ENCODE peak calls at places on chromosomes 13 and 19, in five cellular contexts. One of them, this sample, is unnamed.

GRCh38 chr13:62168891-62169290 is 753.2 kb upstream of the PCDH20 start:
- DNase-seq in NCI-H1417: no peak
- DNase-seq in fibroblast of pulmonary artery: no peak
- DNase-seq in activated T-cell treated with anti-CD3 and anti-CD28 coated beads, Interleukin-2, amount 50 U/mL, for 48 hours: no peak
- DNase-seq in stimulated activated effector memory CD8-positive, alpha-beta T cell treated with anti-CD3 and anti-CD28 coated beads, Interleukin-12 subunit alpha, Interleukin-12 subunit beta, amount 100 ng/mL, for 72 hours: no peak
- DNase-seq in this sample: no peak

GRCh38 chr19:46014534-46014933 is 8.3 kb downstream of the PGLYRP1 start:
- DNase-seq in NCI-H1417: no peak
- DNase-seq in fibroblast of pulmonary artery: no peak
- DNase-seq in activated T-cell treated with anti-CD3 and anti-CD28 coated beads, Interleukin-2, amount 50 U/mL, for 48 hours: no peak
- DNase-seq in stimulated activated effector memory CD8-positive, alpha-beta T cell treated with anti-CD3 and anti-CD28 coated beads, Interleukin-12 subunit alpha, Interleukin-12 subunit beta, amount 100 ng/mL, for 72 hours: no peak
- DNase-seq in this sample: no peak

GRCh38 chr13:26977541-26977940 is 194.1 kb downstream of the USP12 start:
- DNase-seq in NCI-H1417: no peak
- DNase-seq in fibroblast of pulmonary artery: peak; percentile 36
- DNase-seq in activated T-cell treated with anti-CD3 and anti-CD28 coated beads, Interleukin-2, amount 50 U/mL, for 48 hours: no peak
- DNase-seq in stimulated activated effector memory CD8-positive, alpha-beta T cell treated with anti-CD3 and anti-CD28 coated beads, Interleukin-12 subunit alpha, Interleukin-12 subunit beta, amount 100 ng/mL, for 72 hours: no peak
- DNase-seq in this sample: peak; percentile 87

GRCh38 chr19:2451138-2451537 is 5.6 kb downstream of the LMNB2 start:
- DNase-seq in NCI-H1417: no peak
- DNase-seq in fibroblast of pulmonary artery: no peak
- DNase-seq in activated T-cell treated with anti-CD3 and anti-CD28 coated beads, Interleukin-2, amount 50 U/mL, for 48 hours: no peak
- DNase-seq in stimulated activated effector memory CD8-positive, alpha-beta T cell treated with anti-CD3 and anti-CD28 coated beads, Interleukin-12 subunit alpha, Interleukin-12 subunit beta, amount 100 ng/mL, for 72 hours: no peak
- DNase-seq in this sample: no peak

GRCh38 chr13:75687145-75687763 is 51.1 kb downstream of the LMO7 start:
- DNase-seq in NCI-H1417: no peak
- DNase-seq in fibroblast of pulmonary artery: peak; percentile 71
- DNase-seq in activated T-cell treated with anti-CD3 and anti-CD28 coated beads, Interleukin-2, amount 50 U/mL, for 48 hours: no peak
- DNase-seq in stimulated activated effector memory CD8-positive, alpha-beta T cell treated with anti-CD3 and anti-CD28 coated beads, Interleukin-12 subunit alpha, Interleukin-12 subunit beta, amount 100 ng/mL, for 72 hours: no peak
- DNase-seq in this sample: peak; percentile 72

GRCh38 chr19:13095934-13096890 is 6.4 kb downstream of the LYL1 start:
- DNase-seq in NCI-H1417: no peak
- DNase-seq in fibroblast of pulmonary artery: no peak
- DNase-seq in activated T-cell treated with anti-CD3 and anti-CD28 coated beads, Interleukin-2, amount 50 U/mL, for 48 hours: peak; percentile 54
- DNase-seq in stimulated activated effector memory CD8-positive, alpha-beta T cell treated with anti-CD3 and anti-CD28 coated beads, Interleukin-12 subunit alpha, Interleukin-12 subunit beta, amount 100 ng/mL, for 72 hours: no peak
- DNase-seq in this sample: no peak

GRCh38 chr13:48094404-48094780 is 512 bp downstream of the MED4 start:
- DNase-seq in NCI-H1417: no peak
- DNase-seq in fibroblast of pulmonary artery: no peak
- DNase-seq in activated T-cell treated with anti-CD3 and anti-CD28 coated beads, Interleukin-2, amount 50 U/mL, for 48 hours: peak; percentile 37
- DNase-seq in stimulated activated effector memory CD8-positive, alpha-beta T cell treated with anti-CD3 and anti-CD28 coated beads, Interleukin-12 subunit alpha, Interleukin-12 subunit beta, amount 100 ng/mL, for 72 hours: no peak
- DNase-seq in this sample: peak; percentile 26

GRCh38 chr19:32862173-32862572 is 7.4 kb downstream of the SLC7A9 start:
- DNase-seq in NCI-H1417: no peak
- DNase-seq in fibroblast of pulmonary artery: no peak
- DNase-seq in activated T-cell treated with anti-CD3 and anti-CD28 coated beads, Interleukin-2, amount 50 U/mL, for 48 hours: no peak
- DNase-seq in stimulated activated effector memory CD8-positive, alpha-beta T cell treated with anti-CD3 and anti-CD28 coated beads, Interleukin-12 subunit alpha, Interleukin-12 subunit beta, amount 100 ng/mL, for 72 hours: no peak
- DNase-seq in this sample: no peak

GRCh38 chr19:10701955-10702307 is 692 bp downstream of the QTRT1 start:
- DNase-seq in NCI-H1417: no peak
- DNase-seq in fibroblast of pulmonary artery: no peak
- DNase-seq in activated T-cell treated with anti-CD3 and anti-CD28 coated beads, Interleukin-2, amount 50 U/mL, for 48 hours: peak; percentile 56
- DNase-seq in stimulated activated effector memory CD8-positive, alpha-beta T cell treated with anti-CD3 and anti-CD28 coated beads, Interleukin-12 subunit alpha, Interleukin-12 subunit beta, amount 100 ng/mL, for 72 hours: no peak
- DNase-seq in this sample: no peak

GRCh38 chr19:54478677-54479266 is 5.7 kb upstream of the CDC42EP5 start:
- DNase-seq in NCI-H1417: peak; percentile 37
- DNase-seq in fibroblast of pulmonary artery: peak; percentile 67
- DNase-seq in activated T-cell treated with anti-CD3 and anti-CD28 coated beads, Interleukin-2, amount 50 U/mL, for 48 hours: no peak
- DNase-seq in stimulated activated effector memory CD8-positive, alpha-beta T cell treated with anti-CD3 and anti-CD28 coated beads, Interleukin-12 subunit alpha, Interleukin-12 subunit beta, amount 100 ng/mL, for 72 hours: no peak
- DNase-seq in this sample: peak; percentile 53

GRCh38 chr13:99061411-99061810 is 83.5 kb upstream of the DOCK9 start:
- DNase-seq in NCI-H1417: no peak
- DNase-seq in fibroblast of pulmonary artery: no peak
- DNase-seq in activated T-cell treated with anti-CD3 and anti-CD28 coated beads, Interleukin-2, amount 50 U/mL, for 48 hours: no peak
- DNase-seq in stimulated activated effector memory CD8-positive, alpha-beta T cell treated with anti-CD3 and anti-CD28 coated beads, Interleukin-12 subunit alpha, Interleukin-12 subunit beta, amount 100 ng/mL, for 72 hours: no peak
- DNase-seq in this sample: no peak

GRCh38 chr19:28971011-28971410 is 241.9 kb downstream of the UQCRFS1 start:
- DNase-seq in NCI-H1417: no peak
- DNase-seq in fibroblast of pulmonary artery: peak; percentile 44
- DNase-seq in activated T-cell treated with anti-CD3 and anti-CD28 coated beads, Interleukin-2, amount 50 U/mL, for 48 hours: no peak
- DNase-seq in stimulated activated effector memory CD8-positive, alpha-beta T cell treated with anti-CD3 and anti-CD28 coated beads, Interleukin-12 subunit alpha, Interleukin-12 subunit beta, amount 100 ng/mL, for 72 hours: no peak
- DNase-seq in this sample: no peak

GRCh38 chr19:15776991-15777787 is 10.3 kb upstream of the OR10H5 start:
- DNase-seq in NCI-H1417: no peak
- DNase-seq in fibroblast of pulmonary artery: no peak
- DNase-seq in activated T-cell treated with anti-CD3 and anti-CD28 coated beads, Interleukin-2, amount 50 U/mL, for 48 hours: no peak
- DNase-seq in stimulated activated effector memory CD8-positive, alpha-beta T cell treated with anti-CD3 and anti-CD28 coated beads, Interleukin-12 subunit alpha, Interleukin-12 subunit beta, amount 100 ng/mL, for 72 hours: no peak
- DNase-seq in this sample: no peak

GRCh38 chr19:13748169-13748884 is 16.0 kb upstream of the MRI1 start:
- DNase-seq in NCI-H1417: no peak
- DNase-seq in fibroblast of pulmonary artery: peak; percentile 56
- DNase-seq in activated T-cell treated with anti-CD3 and anti-CD28 coated beads, Interleukin-2, amount 50 U/mL, for 48 hours: peak; percentile 38
- DNase-seq in stimulated activated effector memory CD8-positive, alpha-beta T cell treated with anti-CD3 and anti-CD28 coated beads, Interleukin-12 subunit alpha, Interleukin-12 subunit beta, amount 100 ng/mL, for 72 hours: no peak
- DNase-seq in this sample: peak; percentile 74

GRCh38 chr13:78254113-78254512 is 335.5 kb upstream of the EDNRB start:
- DNase-seq in NCI-H1417: no peak
- DNase-seq in fibroblast of pulmonary artery: no peak
- DNase-seq in activated T-cell treated with anti-CD3 and anti-CD28 coated beads, Interleukin-2, amount 50 U/mL, for 48 hours: no peak
- DNase-seq in stimulated activated effector memory CD8-positive, alpha-beta T cell treated with anti-CD3 and anti-CD28 coated beads, Interleukin-12 subunit alpha, Interleukin-12 subunit beta, amount 100 ng/mL, for 72 hours: no peak
- DNase-seq in this sample: no peak

GRCh38 chr19:29548483-29549085 is 22.8 kb downstream of the VSTM2B start:
- DNase-seq in NCI-H1417: no peak
- DNase-seq in fibroblast of pulmonary artery: no peak
- DNase-seq in activated T-cell treated with anti-CD3 and anti-CD28 coated beads, Interleukin-2, amount 50 U/mL, for 48 hours: no peak
- DNase-seq in stimulated activated effector memory CD8-positive, alpha-beta T cell treated with anti-CD3 and anti-CD28 coated beads, Interleukin-12 subunit alpha, Interleukin-12 subunit beta, amount 100 ng/mL, for 72 hours: no peak
- DNase-seq in this sample: no peak

GRCh38 chr13:100825551-100825950 is 151.0 kb upstream of the TMTC4 start:
- DNase-seq in NCI-H1417: no peak
- DNase-seq in fibroblast of pulmonary artery: peak; percentile 14
- DNase-seq in activated T-cell treated with anti-CD3 and anti-CD28 coated beads, Interleukin-2, amount 50 U/mL, for 48 hours: no peak
- DNase-seq in stimulated activated effector memory CD8-positive, alpha-beta T cell treated with anti-CD3 and anti-CD28 coated beads, Interleukin-12 subunit alpha, Interleukin-12 subunit beta, amount 100 ng/mL, for 72 hours: no peak
- DNase-seq in this sample: peak; percentile 10

GRCh38 chr13:29958476-29958875 is 108.1 kb upstream of the UBL3 start:
- DNase-seq in NCI-H1417: no peak
- DNase-seq in fibroblast of pulmonary artery: no peak
- DNase-seq in activated T-cell treated with anti-CD3 and anti-CD28 coated beads, Interleukin-2, amount 50 U/mL, for 48 hours: no peak
- DNase-seq in stimulated activated effector memory CD8-positive, alpha-beta T cell treated with anti-CD3 and anti-CD28 coated beads, Interleukin-12 subunit alpha, Interleukin-12 subunit beta, amount 100 ng/mL, for 72 hours: no peak
- DNase-seq in this sample: no peak

GRCh38 chr13:81487151-81487550 is 1146.2 kb upstream of the SPRY2 start:
- DNase-seq in NCI-H1417: no peak
- DNase-seq in fibroblast of pulmonary artery: peak; percentile 9
- DNase-seq in activated T-cell treated with anti-CD3 and anti-CD28 coated beads, Interleukin-2, amount 50 U/mL, for 48 hours: no peak
- DNase-seq in stimulated activated effector memory CD8-positive, alpha-beta T cell treated with anti-CD3 and anti-CD28 coated beads, Interleukin-12 subunit alpha, Interleukin-12 subunit beta, amount 100 ng/mL, for 72 hours: no peak
- DNase-seq in this sample: no peak

GRCh38 chr13:30340367-30341184 is 33.2 kb upstream of the KATNAL1 start:
- DNase-seq in NCI-H1417: no peak
- DNase-seq in fibroblast of pulmonary artery: peak; percentile 80
- DNase-seq in activated T-cell treated with anti-CD3 and anti-CD28 coated beads, Interleukin-2, amount 50 U/mL, for 48 hours: no peak
- DNase-seq in stimulated activated effector memory CD8-positive, alpha-beta T cell treated with anti-CD3 and anti-CD28 coated beads, Interleukin-12 subunit alpha, Interleukin-12 subunit beta, amount 100 ng/mL, for 72 hours: no peak
- DNase-seq in this sample: peak; percentile 98

GRCh38 chr19:46049597-46049996 is 8.8 kb upstream of the IGFL4 start:
- DNase-seq in NCI-H1417: peak; percentile 57
- DNase-seq in fibroblast of pulmonary artery: no peak
- DNase-seq in activated T-cell treated with anti-CD3 and anti-CD28 coated beads, Interleukin-2, amount 50 U/mL, for 48 hours: peak; percentile 35
- DNase-seq in stimulated activated effector memory CD8-positive, alpha-beta T cell treated with anti-CD3 and anti-CD28 coated beads, Interleukin-12 subunit alpha, Interleukin-12 subunit beta, amount 100 ng/mL, for 72 hours: no peak
- DNase-seq in this sample: no peak

GRCh38 chr13:45219938-45220375 is 19.1 kb upstream of the KCTD4 start:
- DNase-seq in NCI-H1417: no peak
- DNase-seq in fibroblast of pulmonary artery: peak; percentile 68
- DNase-seq in activated T-cell treated with anti-CD3 and anti-CD28 coated beads, Interleukin-2, amount 50 U/mL, for 48 hours: no peak
- DNase-seq in stimulated activated effector memory CD8-positive, alpha-beta T cell treated with anti-CD3 and anti-CD28 coated beads, Interleukin-12 subunit alpha, Interleukin-12 subunit beta, amount 100 ng/mL, for 72 hours: no peak
- DNase-seq in this sample: peak; percentile 56

GRCh38 chr13:45340422-45341033 is 455 bp downstream of the TPT1 start:
- DNase-seq in NCI-H1417: peak; percentile 69
- DNase-seq in fibroblast of pulmonary artery: peak; percentile 96
- DNase-seq in activated T-cell treated with anti-CD3 and anti-CD28 coated beads, Interleukin-2, amount 50 U/mL, for 48 hours: peak; percentile 89
- DNase-seq in stimulated activated effector memory CD8-positive, alpha-beta T cell treated with anti-CD3 and anti-CD28 coated beads, Interleukin-12 subunit alpha, Interleukin-12 subunit beta, amount 100 ng/mL, for 72 hours: peak; percentile 70
- DNase-seq in this sample: peak; percentile 95

GRCh38 chr13:46383383-46383782 is 3.7 kb downstream of the RUBCNL start:
- DNase-seq in NCI-H1417: no peak
- DNase-seq in fibroblast of pulmonary artery: no peak
- DNase-seq in activated T-cell treated with anti-CD3 and anti-CD28 coated beads, Interleukin-2, amount 50 U/mL, for 48 hours: no peak
- DNase-seq in stimulated activated effector memory CD8-positive, alpha-beta T cell treated with anti-CD3 and anti-CD28 coated beads, Interleukin-12 subunit alpha, Interleukin-12 subunit beta, amount 100 ng/mL, for 72 hours: no peak
- DNase-seq in this sample: no peak

GRCh38 chr13:92656103-92656502 is 570.5 kb upstream of the GPC6 start:
- DNase-seq in NCI-H1417: no peak
- DNase-seq in fibroblast of pulmonary artery: no peak
- DNase-seq in activated T-cell treated with anti-CD3 and anti-CD28 coated beads, Interleukin-2, amount 50 U/mL, for 48 hours: no peak
- DNase-seq in stimulated activated effector memory CD8-positive, alpha-beta T cell treated with anti-CD3 and anti-CD28 coated beads, Interleukin-12 subunit alpha, Interleukin-12 subunit beta, amount 100 ng/mL, for 72 hours: no peak
- DNase-seq in this sample: no peak